ENCODE peak calls at places on chromosome 7, in five cellular contexts. One of them, this sample, is unnamed.

GRCh38 chr7:98659746-98660145 is 42.7 kb downstream of the NPTX2 start:
- DNase-seq in GM12878: no peak
- DNase-seq in K562: no peak
- DNase-seq in HepG2: no peak
- DNase-seq in endothelial cell of umbilical vein: no peak
- DNase-seq in this sample: no peak

GRCh38 chr7:13921062-13921461 is 68.4 kb downstream of the ETV1 start:
- DNase-seq in GM12878: no peak
- DNase-seq in K562: no peak
- DNase-seq in HepG2: no peak
- DNase-seq in endothelial cell of umbilical vein: no peak
- DNase-seq in this sample: no peak

GRCh38 chr7:20219446-20220292 is 2.5 kb upstream of the MACC1 start:
- DNase-seq in HepG2: peak; percentile 99
- DNase-seq in GM12878: peak; percentile 99
- DNase-seq in endothelial cell of umbilical vein: peak; percentile 95
- DNase-seq in K562: peak; percentile 99
- DNase-seq in this sample: peak; percentile 39

GRCh38 chr7:137304624-137305235 is 38.8 kb downstream of the PTN start:
- DNase-seq in HepG2: no peak
- DNase-seq in endothelial cell of umbilical vein: no peak
- DNase-seq in K562: no peak
- DNase-seq in GM12878: no peak
- DNase-seq in this sample: no peak

GRCh38 chr7:50416509-50417299 is 33.4 kb downstream of the FIGNL1 start:
- DNase-seq in K562: no peak
- DNase-seq in GM12878: peak; percentile 67
- DNase-seq in HepG2: no peak
- DNase-seq in endothelial cell of umbilical vein: no peak
- DNase-seq in this sample: no peak

GRCh38 chr7:148045521-148045920 is 545.0 kb upstream of the C7orf33 start:
- DNase-seq in endothelial cell of umbilical vein: no peak
- DNase-seq in K562: no peak
- DNase-seq in GM12878: no peak
- DNase-seq in HepG2: no peak
- DNase-seq in this sample: no peak

GRCh38 chr7:34036069-34036920 is 131.0 kb downstream of the BMPER start:
- DNase-seq in HepG2: peak; percentile 84
- DNase-seq in GM12878: no peak
- DNase-seq in endothelial cell of umbilical vein: peak; percentile 94
- DNase-seq in K562: peak; percentile 34
- DNase-seq in this sample: peak; percentile 80

GRCh38 chr7:120993575-120994191 is 5.2 kb downstream of the CPED1 start:
- DNase-seq in GM12878: no peak
- DNase-seq in endothelial cell of umbilical vein: no peak
- DNase-seq in K562: peak; percentile 70
- DNase-seq in HepG2: no peak
- DNase-seq in this sample: no peak

GRCh38 chr7:82204694-82205093 is 238.9 kb downstream of the CACNA2D1 start:
- DNase-seq in GM12878: no peak
- DNase-seq in endothelial cell of umbilical vein: no peak
- DNase-seq in HepG2: no peak
- DNase-seq in K562: no peak
- DNase-seq in this sample: no peak

GRCh38 chr7:76272142-76272541 is 30.3 kb upstream of the HSPB1 start:
- DNase-seq in endothelial cell of umbilical vein: no peak
- DNase-seq in K562: no peak
- DNase-seq in HepG2: no peak
- DNase-seq in GM12878: no peak
- DNase-seq in this sample: no peak

GRCh38 chr7:36781011-36781738 is 56.9 kb upstream of the AOAH start:
- DNase-seq in GM12878: no peak
- DNase-seq in HepG2: peak; percentile 13
- DNase-seq in K562: no peak
- DNase-seq in endothelial cell of umbilical vein: no peak
- DNase-seq in this sample: no peak

GRCh38 chr7:137579913-137580640 is 236.5 kb upstream of the PTN start:
- DNase-seq in HepG2: no peak
- DNase-seq in GM12878: no peak
- DNase-seq in endothelial cell of umbilical vein: peak; percentile 90
- DNase-seq in K562: no peak
- DNase-seq in this sample: no peak

GRCh38 chr7:18471476-18472160 is 23.9 kb upstream of the HDAC9 start:
- DNase-seq in endothelial cell of umbilical vein: no peak
- DNase-seq in HepG2: no peak
- DNase-seq in K562: no peak
- DNase-seq in GM12878: no peak
- DNase-seq in this sample: no peak

GRCh38 chr7:128003179-128003578 is 28.1 kb downstream of the LRRC4 start:
- DNase-seq in GM12878: no peak
- DNase-seq in K562: no peak
- DNase-seq in endothelial cell of umbilical vein: no peak
- DNase-seq in HepG2: no peak
- DNase-seq in this sample: no peak

GRCh38 chr7:120060875-120061274 is 212.1 kb upstream of the KCND2 start:
- DNase-seq in endothelial cell of umbilical vein: no peak
- DNase-seq in K562: no peak
- DNase-seq in HepG2: no peak
- DNase-seq in GM12878: no peak
- DNase-seq in this sample: no peak

GRCh38 chr7:137881607-137882260 is 35.0 kb upstream of the DGKI start:
- DNase-seq in K562: no peak
- DNase-seq in HepG2: no peak
- DNase-seq in endothelial cell of umbilical vein: no peak
- DNase-seq in GM12878: no peak
- DNase-seq in this sample: no peak

GRCh38 chr7:42982604-42983115 is 50.5 kb downstream of the MRPL32 start:
- DNase-seq in K562: no peak
- DNase-seq in endothelial cell of umbilical vein: no peak
- DNase-seq in GM12878: no peak
- DNase-seq in HepG2: peak; percentile 87
- DNase-seq in this sample: no peak

GRCh38 chr7:22700559-22701002 is 26.4 kb upstream of the IL6 start:
- DNase-seq in endothelial cell of umbilical vein: peak; percentile 71
- DNase-seq in K562: peak; percentile 58
- DNase-seq in GM12878: no peak
- DNase-seq in HepG2: no peak
- DNase-seq in this sample: no peak

GRCh38 chr7:125059861-125060456 is 130.3 kb upstream of the POT1 start:
- DNase-seq in K562: no peak
- DNase-seq in GM12878: no peak
- DNase-seq in HepG2: no peak
- DNase-seq in endothelial cell of umbilical vein: peak; percentile 36
- DNase-seq in this sample: no peak

GRCh38 chr7:105261689-105262088 is 127.0 kb downstream of the SRPK2 start:
- DNase-seq in endothelial cell of umbilical vein: no peak
- DNase-seq in GM12878: no peak
- DNase-seq in K562: peak; percentile 49
- DNase-seq in HepG2: no peak
- DNase-seq in this sample: peak; percentile 9

GRCh38 chr7:121107923-121108498 is 119.5 kb downstream of the CPED1 start:
- DNase-seq in GM12878: peak; percentile 11
- DNase-seq in HepG2: peak; percentile 53
- DNase-seq in endothelial cell of umbilical vein: peak; percentile 78
- DNase-seq in K562: peak; percentile 82
- DNase-seq in this sample: peak; percentile 13

GRCh38 chr7:106484562-106484961 is 176.4 kb downstream of the CCDC71L start:
- DNase-seq in K562: no peak
- DNase-seq in HepG2: no peak
- DNase-seq in endothelial cell of umbilical vein: no peak
- DNase-seq in GM12878: no peak
- DNase-seq in this sample: no peak

GRCh38 chr7:87628780-87629569 is 777 bp downstream of the RUNDC3B start:
- DNase-seq in HepG2: peak; percentile 20
- DNase-seq in GM12878: no peak
- DNase-seq in K562: no peak
- DNase-seq in endothelial cell of umbilical vein: peak; percentile 13
- DNase-seq in this sample: peak; percentile 11

GRCh38 chr7:105454921-105455320 is 66.2 kb upstream of the SRPK2 start:
- DNase-seq in endothelial cell of umbilical vein: peak; percentile 24
- DNase-seq in HepG2: no peak
- DNase-seq in GM12878: no peak
- DNase-seq in K562: no peak
- DNase-seq in this sample: no peak

GRCh38 chr7:2566348-2566889 is 7.6 kb downstream of the IQCE start:
- DNase-seq in K562: no peak
- DNase-seq in endothelial cell of umbilical vein: no peak
- DNase-seq in HepG2: no peak
- DNase-seq in GM12878: no peak
- DNase-seq in this sample: no peak

GRCh38 chr7:16137944-16138343 is 283.4 kb downstream of the CRPPA start:
- DNase-seq in HepG2: no peak
- DNase-seq in endothelial cell of umbilical vein: no peak
- DNase-seq in GM12878: no peak
- DNase-seq in K562: no peak
- DNase-seq in this sample: no peak

DNA sequence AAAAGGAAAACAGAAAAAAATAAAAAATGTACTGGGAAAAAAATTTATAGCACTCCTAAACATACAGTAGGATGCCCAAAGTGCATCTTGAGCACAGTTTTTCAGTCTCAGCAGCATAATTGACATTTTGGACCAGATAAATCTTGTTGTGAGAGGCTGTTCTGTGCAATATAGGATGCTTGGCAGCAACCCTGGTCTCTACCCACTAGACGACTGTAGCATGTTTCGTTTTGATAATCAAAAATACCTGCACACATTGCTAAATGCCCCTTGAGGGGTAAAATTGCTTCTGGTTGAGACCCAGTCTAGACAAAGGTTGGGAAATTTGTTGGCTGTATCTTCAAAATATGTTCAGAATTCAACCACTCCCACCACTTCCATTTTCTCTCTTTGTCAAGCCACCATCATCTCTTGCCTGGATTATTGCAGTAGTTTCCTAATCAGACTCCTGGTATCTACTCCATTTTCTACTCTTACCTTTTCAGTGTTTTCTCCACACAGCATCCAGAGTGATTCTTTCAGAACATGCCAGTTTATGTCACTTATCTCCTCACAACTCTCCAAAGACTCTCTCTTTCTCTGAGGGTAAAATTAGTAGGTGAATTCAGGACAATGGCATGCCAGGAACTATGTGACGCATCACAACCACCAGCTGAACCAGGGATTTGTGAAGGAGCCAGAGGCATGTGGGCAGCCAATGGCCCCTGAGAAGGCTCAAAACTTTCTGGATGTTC is 91.4 kb downstream of the GPR85 start:
- DNase-seq in K562: no peak
- DNase-seq in HepG2: no peak
- DNase-seq in GM12878: no peak
- DNase-seq in endothelial cell of umbilical vein: no peak
- DNase-seq in this sample: no peak
- H3K27ac ChIP-seq in K562: no peak overlapping the region
- H3K27ac ChIP-seq in HepG2: no peak overlapping the region
- H3K27ac ChIP-seq in GM12878: no peak overlapping the region
- H3K27ac ChIP-seq in endothelial cell of umbilical vein: no peak overlapping the region
- H3K27ac ChIP-seq in this sample: no peak overlapping the region

GRCh38 chr7:139075031-139075652 is 34.4 kb downstream of the ZC3HAV1 start:
- DNase-seq in HepG2: peak; percentile 68
- DNase-seq in endothelial cell of umbilical vein: peak; percentile 81
- DNase-seq in GM12878: peak; percentile 45
- DNase-seq in K562: peak; percentile 87
- DNase-seq in this sample: peak; percentile 71

GRCh38 chr7:139068543-139069399 is 32.9 kb upstream of the ZC3HAV1L start:
- DNase-seq in HepG2: no peak
- DNase-seq in GM12878: no peak
- DNase-seq in K562: no peak
- DNase-seq in endothelial cell of umbilical vein: no peak
- DNase-seq in this sample: no peak

GRCh38 chr7:139066315-139066714 is 30.5 kb upstream of the ZC3HAV1L start:
- DNase-seq in endothelial cell of umbilical vein: no peak
- DNase-seq in HepG2: no peak
- DNase-seq in GM12878: no peak
- DNase-seq in K562: no peak
- DNase-seq in this sample: no peak

GRCh38 chr7:139075871-139076686 is 33.4 kb downstream of the ZC3HAV1 start:
- DNase-seq in endothelial cell of umbilical vein: no peak
- DNase-seq in K562: no peak
- DNase-seq in GM12878: no peak
- DNase-seq in HepG2: peak; percentile 45
- DNase-seq in this sample: no peak

DNA sequence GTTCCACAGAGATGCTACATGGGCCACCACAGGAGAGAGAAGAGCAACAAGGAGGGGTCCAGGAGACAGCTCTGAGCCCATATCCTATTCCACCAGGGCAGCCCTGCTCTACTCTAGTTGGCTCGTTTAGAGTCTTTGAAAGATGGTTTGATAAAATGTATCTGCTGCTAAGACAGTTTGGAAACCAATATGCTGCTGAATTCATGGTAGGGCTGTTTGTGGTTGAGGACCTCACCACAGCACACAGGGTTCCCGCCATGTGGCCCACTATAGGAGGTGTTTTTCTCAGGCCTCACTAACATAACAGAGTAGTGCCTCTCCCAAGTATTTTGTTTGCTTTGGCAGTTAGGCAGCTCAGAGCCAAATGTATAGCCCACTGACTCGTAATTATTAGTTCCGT is 35.8 kb upstream of the ZC3HAV1L start:
- DNase-seq in GM12878: no peak
- DNase-seq in endothelial cell of umbilical vein: no peak
- DNase-seq in K562: no peak
- DNase-seq in HepG2: no peak
- DNase-seq in this sample: no peak
- TF ChIP-seq MYC in GM12878: no peak
- TF ChIP-seq MYC in endothelial cell of umbilical vein: no peak
- TF ChIP-seq MYC in K562: no peak
- TF ChIP-seq MYC in HepG2: no peak
- TF ChIP-seq MYC in this sample: no peak

GRCh38 chr7:102288285-102288930 is 1.7 kb downstream of the SH2B2 start:
- DNase-seq in GM12878: no peak
- DNase-seq in K562: peak; percentile 41
- DNase-seq in endothelial cell of umbilical vein: no peak
- DNase-seq in HepG2: no peak
- DNase-seq in this sample: no peak
- H3K27ac ChIP-seq in GM12878: peak overlapping the region; percentile 70
- H3K27ac ChIP-seq in K562: no peak overlapping the region
- H3K27ac ChIP-seq in endothelial cell of umbilical vein: no peak overlapping the region
- H3K27ac ChIP-seq in HepG2: no peak overlapping the region
- H3K27ac ChIP-seq in this sample: no peak overlapping the region

DNA sequence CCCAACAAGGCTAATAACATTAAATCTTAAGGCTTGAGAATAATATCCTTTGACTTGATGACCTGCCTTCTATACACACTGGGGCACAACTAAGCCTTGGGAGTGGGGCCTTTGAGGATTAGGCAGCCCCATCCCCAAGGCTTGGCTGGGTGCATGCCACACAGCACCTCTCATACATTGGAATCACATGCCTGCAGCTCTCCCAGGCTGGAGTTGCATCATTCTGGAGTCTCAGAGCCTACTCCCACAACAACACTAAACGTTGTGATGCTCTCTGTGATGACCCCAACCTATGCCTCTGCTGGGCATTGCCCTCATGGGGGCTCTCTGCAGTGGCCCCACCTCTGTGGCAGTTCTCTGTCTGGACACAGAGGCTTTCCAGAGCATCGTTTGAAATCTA is 31.9 kb upstream of the SGCE start:
- DNase-seq in HepG2: no peak
- DNase-seq in endothelial cell of umbilical vein: no peak
- DNase-seq in K562: no peak
- DNase-seq in GM12878: no peak
- DNase-seq in this sample: no peak
- TF ChIP-seq MYC in HepG2: no peak
- TF ChIP-seq MYC in endothelial cell of umbilical vein: no peak
- TF ChIP-seq MYC in K562: no peak
- TF ChIP-seq MYC in GM12878: no peak
- TF ChIP-seq MYC in this sample: no peak